ENCODE peak calls at places on chromosomes 13 and 19, in eight cellular contexts. L, E, S, A, O, U, X and G are unnamed samples.
A peak's percentile ranks its signal among the peaks of the same experiment; 100 is the strongest.

GRCh38 chr13:109155301-109155761 is 525.9 kb downstream of the MYO16 start:
- DNase-seq in L (peak; percentile 31), E (no peak), S (no peak), A (no peak), O (no peak), U (peak; percentile 37), X (no peak), G (no peak)

GRCh38 chr13:113763254-113763653 is 4.2 kb downstream of the TMEM255B start:
- DNase-seq in L (no peak), E (no peak), S (no peak), A (no peak), O (no peak), U (no peak), X (no peak), G (no peak)

GRCh38 chr13:27359203-27359821 is 65.1 kb upstream of the GTF3A start:
- DNase-seq in L (peak; percentile 57), E (no peak), S (peak; percentile 67), A (peak; percentile 17), O (no peak), U (peak; percentile 43), X (peak; percentile 63), G (no peak)

GRCh38 chr13:75467009-75467728 is 14.8 kb downstream of the TBC1D4 start:
- DNase-seq in L (no peak), E (no peak), S (no peak), A (no peak), O (no peak), U (no peak), X (no peak), G (no peak)

GRCh38 chr13:111429064-111429558 is 108.7 kb downstream of the TEX29 start:
- DNase-seq in L (no peak), E (peak; percentile 3), S (peak; percentile 20), A (peak; percentile 45), O (no peak), U (peak; percentile 58), X (peak; percentile 67), G (no peak)

GRCh38 chr13:48448963-48449614 is 36.2 kb upstream of the LPAR6 start:
- DNase-seq in L (peak; percentile 35), E (no peak), S (no peak), A (no peak), O (no peak), U (no peak), X (no peak), G (no peak)

GRCh38 chr13:97226788-97227627 is 4.9 kb downstream of the MBNL2 start:
- DNase-seq in L (no peak), E (no peak), S (peak; percentile 29), A (no peak), O (no peak), U (no peak), X (no peak), G (no peak)

GRCh38 chr19:2122251-2122650 is 25.5 kb downstream of the IZUMO4 start:
- DNase-seq in L (no peak), E (no peak), S (no peak), A (no peak), O (no peak), U (no peak), X (no peak), G (no peak)

GRCh38 chr19:35757231-35757748 is 461 bp upstream of the HSPB6 start:
- DNase-seq in L (peak; percentile 86), E (peak; percentile 64), S (no peak), A (no peak), O (peak; percentile 53), U (no peak), X (no peak), G (peak; percentile 67)

GRCh38 chr19:44876930-44877530 is 14.0 kb upstream of the TOMM40 start:
- DNase-seq in L (no peak), E (no peak), S (no peak), A (no peak), O (no peak), U (no peak), X (no peak), G (no peak)

GRCh38 chr19:10292789-10293636 is 3.3 kb downstream of the ICAM5 start:
- DNase-seq in L (no peak), E (no peak), S (no peak), A (no peak), O (no peak), U (no peak), X (no peak), G (no peak)

GRCh38 chr19:38915329-38916321 is 3.6 kb upstream of the CCER2 start:
- DNase-seq in L (no peak), E (no peak), S (no peak), A (no peak), O (no peak), U (no peak), X (no peak), G (no peak)

GRCh38 chr19:28065026-28065425 is 1147.9 kb downstream of the UQCRFS1 start:
- DNase-seq in L (no peak), E (no peak), S (no peak), A (no peak), O (no peak), U (no peak), X (no peak), G (no peak)

GRCh38 chr13:98542568-98543379 is 34.1 kb downstream of the STK24 start:
- DNase-seq in L (no peak), E (no peak), S (no peak), A (no peak), O (no peak), U (no peak), X (no peak), G (no peak)

GRCh38 chr19:15562861-15563260 is 52.2 kb upstream of the CYP4F8 start:
- DNase-seq in L (no peak), E (no peak), S (no peak), A (no peak), O (no peak), U (peak; percentile 28), X (no peak), G (no peak)

GRCh38 chr19:41327499-41328156 is 17.7 kb downstream of the CCDC97 start:
- DNase-seq in L (no peak), E (no peak), S (peak; percentile 84), A (no peak), O (peak; percentile 55), U (no peak), X (no peak), G (no peak)

GRCh38 chr13:90498096-90498495 is 849.4 kb upstream of the MIR17HG start:
- DNase-seq in L (no peak), E (no peak), S (no peak), A (no peak), O (no peak), U (no peak), X (no peak), G (no peak)